ENCODE peak calls at places on chromosomes 6 and 20, in nine cellular contexts. One of them, this sample, is unnamed.

GRCh38 chr6:151723152-151723551 is 84.3 kb upstream of the ESR1 start:
- DNase-seq in type B pancreatic cell: no peak
- DNase-seq in RWPE1: no peak
- DNase-seq in mammary epithelial cell: no peak
- DNase-seq in WTC11: no peak
- DNase-seq in lung: no peak
- DNase-seq in pancreas: no peak
- DNase-seq in OCI-LY7: no peak
- DNase-seq in GM13976: peak; percentile 45
- DNase-seq in this sample: peak; percentile 75

GRCh38 chr6:149384464-149384863 is 15.6 kb upstream of the SUMO4 start:
- DNase-seq in type B pancreatic cell: no peak
- DNase-seq in RWPE1: no peak
- DNase-seq in mammary epithelial cell: no peak
- DNase-seq in WTC11: no peak
- DNase-seq in lung: no peak
- DNase-seq in pancreas: no peak
- DNase-seq in OCI-LY7: no peak
- DNase-seq in GM13976: no peak
- DNase-seq in this sample: no peak

GRCh38 chr6:154868143-154868594 is 126.9 kb upstream of the TIAM2 start:
- DNase-seq in type B pancreatic cell: no peak
- DNase-seq in RWPE1: peak; percentile 34
- DNase-seq in mammary epithelial cell: peak; percentile 40
- DNase-seq in WTC11: no peak
- DNase-seq in lung: no peak
- DNase-seq in pancreas: no peak
- DNase-seq in OCI-LY7: peak; percentile 64
- DNase-seq in GM13976: peak; percentile 36
- DNase-seq in this sample: no peak

GRCh38 chr20:54140067-54140466 is 33.7 kb downstream of the CYP24A1 start:
- DNase-seq in type B pancreatic cell: no peak
- DNase-seq in RWPE1: no peak
- DNase-seq in mammary epithelial cell: no peak
- DNase-seq in WTC11: no peak
- DNase-seq in lung: no peak
- DNase-seq in pancreas: no peak
- DNase-seq in OCI-LY7: no peak
- DNase-seq in GM13976: no peak
- DNase-seq in this sample: no peak

GRCh38 chr6:45923831-45924391 is 91.7 kb downstream of the CLIC5 start:
- DNase-seq in type B pancreatic cell: no peak
- DNase-seq in RWPE1: peak; percentile 16
- DNase-seq in mammary epithelial cell: peak; percentile 50
- DNase-seq in WTC11: no peak
- DNase-seq in lung: no peak
- DNase-seq in pancreas: no peak
- DNase-seq in OCI-LY7: no peak
- DNase-seq in GM13976: peak; percentile 38
- DNase-seq in this sample: peak; percentile 77

GRCh38 chr6:52507557-52508260 is 69.2 kb downstream of the TRAM2 start:
- DNase-seq in type B pancreatic cell: no peak
- DNase-seq in RWPE1: no peak
- DNase-seq in mammary epithelial cell: peak; percentile 39
- DNase-seq in WTC11: no peak
- DNase-seq in lung: no peak
- DNase-seq in pancreas: no peak
- DNase-seq in OCI-LY7: no peak
- DNase-seq in GM13976: peak; percentile 3
- DNase-seq in this sample: no peak

GRCh38 chr6:6918216-6918983 is 189.4 kb upstream of the RREB1 start:
- DNase-seq in type B pancreatic cell: no peak
- DNase-seq in RWPE1: peak; percentile 38
- DNase-seq in mammary epithelial cell: peak; percentile 71
- DNase-seq in WTC11: no peak
- DNase-seq in lung: no peak
- DNase-seq in pancreas: no peak
- DNase-seq in OCI-LY7: no peak
- DNase-seq in GM13976: peak; percentile 87
- DNase-seq in this sample: peak; percentile 95

GRCh38 chr6:119129148-119129967 is 50.9 kb upstream of the FAM184A start:
- DNase-seq in type B pancreatic cell: no peak
- DNase-seq in RWPE1: peak; percentile 38
- DNase-seq in mammary epithelial cell: peak; percentile 53
- DNase-seq in WTC11: no peak
- DNase-seq in lung: no peak
- DNase-seq in pancreas: no peak
- DNase-seq in OCI-LY7: peak; percentile 72
- DNase-seq in GM13976: peak; percentile 61
- DNase-seq in this sample: peak; percentile 13

DNA sequence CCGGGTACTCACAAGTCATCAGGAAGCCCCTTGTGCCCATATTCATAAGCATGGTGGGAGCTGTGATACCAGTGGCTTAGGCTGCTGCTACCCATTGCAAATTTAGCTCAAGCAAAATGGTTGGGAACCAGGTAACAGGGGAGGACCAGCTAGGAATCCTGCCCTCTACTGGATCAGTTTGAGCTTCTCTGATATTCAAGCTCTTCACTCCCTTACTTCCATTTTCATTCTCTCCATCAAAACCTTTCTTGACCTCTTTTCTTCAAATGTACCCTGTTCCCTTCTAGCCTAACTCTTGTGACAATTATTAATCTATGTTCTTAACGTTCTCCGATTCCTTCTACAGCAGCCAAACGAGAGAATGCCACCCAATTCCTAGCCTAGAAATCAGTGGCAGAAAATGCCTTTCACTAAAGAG is 9.7 kb downstream of the NOL7 start:
- DNase-seq in type B pancreatic cell: no peak
- DNase-seq in RWPE1: peak; percentile 24
- DNase-seq in mammary epithelial cell: peak; percentile 21
- DNase-seq in WTC11: peak; percentile 19
- DNase-seq in lung: no peak
- DNase-seq in pancreas: no peak
- DNase-seq in OCI-LY7: peak; percentile 67
- DNase-seq in GM13976: peak; percentile 42
- DNase-seq in this sample: peak; percentile 37
- TF ChIP-seq CTCF in type B pancreatic cell: peak; percentile 71
- TF ChIP-seq CTCF in RWPE1: peak; percentile 33
- TF ChIP-seq CTCF in mammary epithelial cell: peak; percentile 57
- TF ChIP-seq CTCF in WTC11: peak; percentile 28
- TF ChIP-seq CTCF in lung: no peak
- TF ChIP-seq CTCF in pancreas: no peak
- TF ChIP-seq CTCF in OCI-LY7: peak; percentile 86
- TF ChIP-seq CTCF in GM13976: peak; percentile 28
- TF ChIP-seq CTCF in this sample: peak; percentile 46

GRCh38 chr20:56516631-56517030 is 7.9 kb upstream of the FAM209A start:
- DNase-seq in type B pancreatic cell: no peak
- DNase-seq in RWPE1: no peak
- DNase-seq in mammary epithelial cell: no peak
- DNase-seq in WTC11: no peak
- DNase-seq in lung: no peak
- DNase-seq in pancreas: no peak
- DNase-seq in OCI-LY7: no peak
- DNase-seq in GM13976: no peak
- DNase-seq in this sample: no peak

GRCh38 chr20:56517641-56518040 is 6.9 kb upstream of the FAM209A start:
- DNase-seq in type B pancreatic cell: no peak
- DNase-seq in RWPE1: no peak
- DNase-seq in mammary epithelial cell: no peak
- DNase-seq in WTC11: no peak
- DNase-seq in lung: no peak
- DNase-seq in pancreas: no peak
- DNase-seq in OCI-LY7: no peak
- DNase-seq in GM13976: no peak
- DNase-seq in this sample: no peak

GRCh38 chr20:56513807-56514150 is 10.8 kb upstream of the FAM209A start:
- DNase-seq in type B pancreatic cell: no peak
- DNase-seq in RWPE1: no peak
- DNase-seq in mammary epithelial cell: no peak
- DNase-seq in WTC11: no peak
- DNase-seq in lung: no peak
- DNase-seq in pancreas: no peak
- DNase-seq in OCI-LY7: no peak
- DNase-seq in GM13976: no peak
- DNase-seq in this sample: no peak

GRCh38 chr20:56517211-56517610 is 7.3 kb upstream of the FAM209A start:
- DNase-seq in type B pancreatic cell: no peak
- DNase-seq in RWPE1: no peak
- DNase-seq in mammary epithelial cell: no peak
- DNase-seq in WTC11: no peak
- DNase-seq in lung: no peak
- DNase-seq in pancreas: no peak
- DNase-seq in OCI-LY7: no peak
- DNase-seq in GM13976: no peak
- DNase-seq in this sample: no peak

DNA sequence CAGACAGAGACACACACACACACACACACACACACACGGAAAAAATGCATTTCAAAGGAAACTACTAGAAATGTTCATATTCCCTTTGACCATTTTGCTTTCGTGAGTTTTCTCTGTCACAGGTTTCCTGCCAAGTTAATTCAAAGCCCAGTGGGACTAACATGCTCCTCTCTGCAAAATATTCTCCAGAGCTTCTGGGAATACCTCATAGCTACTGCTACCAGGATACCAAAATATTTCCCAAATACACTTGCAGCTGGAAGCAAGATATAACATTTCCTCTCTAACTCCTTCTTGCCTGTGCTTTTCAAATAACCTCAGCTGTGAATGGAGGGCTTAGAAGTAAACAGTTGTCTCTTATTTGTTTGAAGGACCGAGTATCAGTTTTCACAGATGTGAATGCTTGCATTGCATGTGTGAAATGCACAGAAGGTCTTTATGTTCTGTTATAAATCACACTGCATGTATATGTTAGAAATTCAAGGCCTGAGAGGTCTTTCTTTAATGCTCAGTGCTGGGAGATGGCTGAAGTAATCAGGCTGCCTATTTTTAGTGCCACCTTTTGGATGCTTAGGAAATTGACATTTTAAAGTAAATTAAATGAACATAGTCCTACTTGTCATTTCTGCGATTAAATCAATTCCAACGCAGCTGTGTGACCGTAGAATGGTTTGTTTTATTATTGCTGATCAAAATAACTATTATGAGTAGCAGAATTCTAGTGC is 8.7 kb upstream of the FAM209A start:
- DNase-seq in type B pancreatic cell: no peak
- DNase-seq in RWPE1: no peak
- DNase-seq in mammary epithelial cell: no peak
- DNase-seq in WTC11: no peak
- DNase-seq in lung: no peak
- DNase-seq in pancreas: no peak
- DNase-seq in OCI-LY7: no peak
- DNase-seq in GM13976: no peak
- DNase-seq in this sample: no peak
- TF ChIP-seq CTCF in type B pancreatic cell: peak; percentile 41
- TF ChIP-seq CTCF in RWPE1: peak; percentile 55
- TF ChIP-seq CTCF in mammary epithelial cell: peak; percentile 32
- TF ChIP-seq CTCF in WTC11: no peak
- TF ChIP-seq CTCF in lung: no peak
- TF ChIP-seq CTCF in pancreas: no peak
- TF ChIP-seq CTCF in OCI-LY7: peak; percentile 48
- TF ChIP-seq CTCF in GM13976: peak; percentile 18
- TF ChIP-seq CTCF in this sample: no peak

DNA sequence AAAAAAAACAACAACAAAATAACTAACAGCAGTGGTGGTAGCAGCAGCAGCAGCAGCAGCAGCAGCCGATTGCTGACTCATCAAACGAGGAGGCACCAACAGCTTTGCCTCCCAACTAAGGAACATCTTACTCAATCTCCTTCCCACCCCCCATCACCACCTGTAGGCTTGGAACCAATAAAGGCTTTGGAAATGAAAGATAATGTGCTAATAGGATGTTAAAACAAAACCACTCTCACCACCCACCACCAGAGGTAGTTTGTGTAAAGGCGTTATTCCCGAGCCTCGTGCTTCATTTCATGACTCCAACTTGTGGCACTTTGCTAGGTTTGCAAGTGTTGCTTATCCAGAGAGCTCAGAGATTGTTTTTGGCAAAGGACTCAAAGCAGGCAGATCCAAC is 346.5 kb downstream of the CD83 start:
- DNase-seq in type B pancreatic cell: no peak
- DNase-seq in RWPE1: no peak
- DNase-seq in mammary epithelial cell: peak; percentile 46
- DNase-seq in WTC11: no peak
- DNase-seq in lung: no peak
- DNase-seq in pancreas: no peak
- DNase-seq in OCI-LY7: no peak
- DNase-seq in GM13976: no peak
- DNase-seq in this sample: no peak
- TF ChIP-seq CTCF in type B pancreatic cell: no peak
- TF ChIP-seq CTCF in RWPE1: no peak
- TF ChIP-seq CTCF in mammary epithelial cell: no peak
- TF ChIP-seq CTCF in WTC11: no peak
- TF ChIP-seq CTCF in lung: no peak
- TF ChIP-seq CTCF in pancreas: no peak
- TF ChIP-seq CTCF in OCI-LY7: no peak
- TF ChIP-seq CTCF in GM13976: no peak
- TF ChIP-seq CTCF in this sample: no peak

GRCh38 chr20:19901226-19901625 is 115.9 kb upstream of the NAA20 start:
- DNase-seq in type B pancreatic cell: no peak
- DNase-seq in RWPE1: no peak
- DNase-seq in mammary epithelial cell: peak; percentile 20
- DNase-seq in WTC11: no peak
- DNase-seq in lung: no peak
- DNase-seq in pancreas: no peak
- DNase-seq in OCI-LY7: no peak
- DNase-seq in GM13976: no peak
- DNase-seq in this sample: no peak

GRCh38 chr20:19897891-19898290 is 119.3 kb upstream of the NAA20 start:
- DNase-seq in type B pancreatic cell: no peak
- DNase-seq in RWPE1: no peak
- DNase-seq in mammary epithelial cell: no peak
- DNase-seq in WTC11: no peak
- DNase-seq in lung: no peak
- DNase-seq in pancreas: no peak
- DNase-seq in OCI-LY7: no peak
- DNase-seq in GM13976: no peak
- DNase-seq in this sample: no peak

GRCh38 chr20:19907326-19908056 is 109.7 kb upstream of the NAA20 start:
- DNase-seq in type B pancreatic cell: no peak
- DNase-seq in RWPE1: no peak
- DNase-seq in mammary epithelial cell: no peak
- DNase-seq in WTC11: no peak
- DNase-seq in lung: no peak
- DNase-seq in pancreas: no peak
- DNase-seq in OCI-LY7: no peak
- DNase-seq in GM13976: no peak
- DNase-seq in this sample: no peak

GRCh38 chr20:19908586-19908985 is 108.6 kb upstream of the NAA20 start:
- DNase-seq in type B pancreatic cell: no peak
- DNase-seq in RWPE1: no peak
- DNase-seq in mammary epithelial cell: no peak
- DNase-seq in WTC11: no peak
- DNase-seq in lung: no peak
- DNase-seq in pancreas: no peak
- DNase-seq in OCI-LY7: no peak
- DNase-seq in GM13976: no peak
- DNase-seq in this sample: no peak

DNA sequence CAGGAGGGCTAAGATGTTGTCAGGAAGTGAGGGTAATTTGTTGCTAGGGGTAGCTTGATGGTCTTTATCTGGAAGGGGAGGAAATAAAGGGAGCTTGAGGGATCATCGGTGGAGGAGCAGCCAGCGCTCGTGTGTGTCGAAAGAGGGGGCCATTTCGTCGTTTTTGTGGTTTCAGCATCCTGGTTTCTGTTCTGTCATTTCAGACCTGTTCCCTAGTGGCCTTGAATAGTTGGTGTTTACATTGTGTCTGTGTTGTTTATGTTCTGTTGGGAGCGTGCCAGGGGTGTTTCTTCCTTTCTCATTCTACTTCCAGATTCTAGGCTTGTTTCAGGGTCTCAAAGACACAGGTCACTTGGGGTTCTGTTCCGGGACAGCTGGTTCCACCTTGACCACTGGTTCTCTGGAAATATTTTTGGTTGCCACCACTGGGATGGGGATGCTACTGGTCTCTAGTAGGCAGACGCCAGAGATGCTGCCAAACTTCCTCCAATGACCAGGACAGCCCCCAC is 113.9 kb upstream of the NAA20 start:
- DNase-seq in type B pancreatic cell: no peak
- DNase-seq in RWPE1: no peak
- DNase-seq in mammary epithelial cell: no peak
- DNase-seq in WTC11: no peak
- DNase-seq in lung: peak; percentile 39
- DNase-seq in pancreas: no peak
- DNase-seq in OCI-LY7: peak; percentile 25
- DNase-seq in GM13976: peak; percentile 77
- DNase-seq in this sample: peak; percentile 13
- TF ChIP-seq CTCF in type B pancreatic cell: no peak
- TF ChIP-seq CTCF in RWPE1: no peak
- TF ChIP-seq CTCF in mammary epithelial cell: no peak
- TF ChIP-seq CTCF in WTC11: no peak
- TF ChIP-seq CTCF in lung: no peak
- TF ChIP-seq CTCF in pancreas: no peak
- TF ChIP-seq CTCF in OCI-LY7: peak; percentile 43
- TF ChIP-seq CTCF in GM13976: peak; percentile 56
- TF ChIP-seq CTCF in this sample: no peak